ENCODE peak calls at places on chromosome 1, in ten cellular contexts. J is osteocyte, Q is AG10803, L is uterus, R is coronary artery, D is SK-N-SH, B is A549, E is transverse colon, K is psoas muscle, P is B cell. M is an unnamed sample.

GRCh38 chr1:83033682-83034081 is 965.2 kb downstream of the TTLL7 start:
- DNase-seq in J (no peak), Q (peak; percentile 16), L (no peak), R (no peak), D (no peak), B (no peak), E (no peak), K (no peak), P (no peak), M (no peak)

GRCh38 chr1:116987256-116987555 is 14.4 kb upstream of the CD101 start:
- DNase-seq in J (no peak), Q (no peak), L (no peak), R (no peak), D (no peak), B (no peak), E (peak; percentile 66), K (no peak), P (peak; percentile 10), M (no peak)

GRCh38 chr1:111639602-111640198 is 20.1 kb downstream of the RAP1A start:
- DNase-seq in J (no peak), Q (no peak), L (no peak), R (no peak), D (no peak), B (no peak), E (no peak), K (no peak), P (no peak), M (no peak)

GRCh38 chr1:209873067-209873810 is 45.5 kb downstream of the UTP25 start:
- DNase-seq in J (no peak), Q (no peak), L (no peak), R (no peak), D (no peak), B (no peak), E (no peak), K (no peak), P (no peak), M (no peak)

GRCh38 chr1:100387209-100387608 is 34.9 kb downstream of the CDC14A start:
- DNase-seq in J (no peak), Q (peak; percentile 50), L (no peak), R (no peak), D (no peak), B (no peak), E (no peak), K (no peak), P (peak; percentile 9), M (no peak)

GRCh38 chr1:46039571-46040052 is 92.8 kb downstream of the PIK3R3 start:
- DNase-seq in J (no peak), Q (peak; percentile 67), L (peak; percentile 56), R (no peak), D (no peak), B (no peak), E (peak; percentile 39), K (no peak), P (no peak), M (no peak)

GRCh38 chr1:208183977-208184901 is 59.9 kb downstream of the PLXNA2 start:
- DNase-seq in J (no peak), Q (peak; percentile 97), L (peak; percentile 70), R (no peak), D (no peak), B (peak; percentile 95), E (peak; percentile 78), K (peak; percentile 64), P (no peak), M (no peak)

GRCh38 chr1:27773732-27774445 is 870 bp downstream of the STX12 start:
- DNase-seq in J (no peak), Q (peak; percentile 40), L (no peak), R (no peak), D (no peak), B (peak; percentile 4), E (no peak), K (no peak), P (peak; percentile 67), M (no peak)

GRCh38 chr1:229024528-229025119 is 246.3 kb upstream of the RAB4A start:
- DNase-seq in J (no peak), Q (peak; percentile 84), L (peak; percentile 66), R (no peak), D (no peak), B (peak; percentile 81), E (peak; percentile 58), K (peak; percentile 73), P (no peak), M (no peak)

GRCh38 chr1:51058863-51059262 is 43.2 kb upstream of the C1orf185 start:
- DNase-seq in J (no peak), Q (peak; percentile 47), L (no peak), R (no peak), D (no peak), B (peak; percentile 27), E (peak; percentile 13), K (no peak), P (no peak), M (no peak)
- TF ChIP-seq CTCF in J (peak; percentile 30), Q (peak; percentile 61), L (no peak), R (no peak), D (peak; percentile 22), B (no peak), E (peak; percentile 68), K (no peak), P (peak; percentile 26), M (peak; percentile 36)

GRCh38 chr1:184383772-184384323 is 3.0 kb upstream of the C1orf21 start:
- DNase-seq in J (no peak), Q (no peak), L (no peak), R (no peak), D (no peak), B (no peak), E (no peak), K (no peak), P (no peak), M (no peak)

GRCh38 chr1:184376359-184376758 is 10.5 kb upstream of the C1orf21 start:
- DNase-seq in J (no peak), Q (peak; percentile 26), L (no peak), R (no peak), D (no peak), B (no peak), E (no peak), K (no peak), P (no peak), M (no peak)

GRCh38 chr1:184380468-184380867 is 6.4 kb upstream of the C1orf21 start:
- DNase-seq in J (no peak), Q (no peak), L (no peak), R (no peak), D (no peak), B (no peak), E (no peak), K (no peak), P (no peak), M (no peak)

DNA sequence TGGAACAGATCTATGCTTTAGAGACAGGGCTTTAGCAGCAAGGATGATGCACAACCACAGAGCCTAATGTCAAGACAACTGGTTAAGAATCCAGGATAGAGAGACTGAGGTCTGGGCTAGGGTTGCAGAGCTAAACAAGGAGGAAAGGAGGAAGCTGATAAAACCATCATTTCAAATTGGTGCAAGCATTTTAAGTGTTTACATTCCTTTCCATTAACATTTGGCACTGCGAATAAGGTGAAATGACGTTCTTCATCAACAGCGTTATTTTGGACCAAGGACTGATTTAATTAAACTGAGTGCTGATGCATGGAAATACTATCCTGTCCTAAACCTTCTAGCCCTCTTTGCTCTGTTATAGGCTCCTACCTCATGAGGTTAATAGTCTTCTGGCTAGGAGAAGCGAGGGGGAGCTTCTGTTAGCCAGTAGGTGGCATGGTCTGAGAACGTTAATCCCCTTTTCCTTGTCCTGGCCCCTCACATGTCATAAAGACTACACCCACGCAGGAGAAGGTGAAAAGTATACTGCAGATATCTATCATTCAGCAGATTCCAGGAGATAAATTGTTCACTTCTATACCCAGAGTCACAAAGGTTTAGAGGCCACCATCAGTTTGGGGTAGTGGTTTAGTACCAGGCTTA is 7.6 kb upstream of the C1orf21 start:
- DNase-seq in J (no peak), Q (no peak), L (no peak), R (no peak), D (peak; percentile 25), B (peak; percentile 31), E (no peak), K (no peak), P (no peak), M (no peak)
- TF ChIP-seq CTCF in J (no peak), Q (peak; percentile 2), L (peak; percentile 28), R (no peak), D (no peak), B (peak; percentile 21), E (no peak), K (peak; percentile 24), P (no peak), M (no peak)

GRCh38 chr1:196144588-196144987 is 463.7 kb downstream of the KCNT2 start:
- DNase-seq in J (no peak), Q (no peak), L (no peak), R (no peak), D (no peak), B (no peak), E (no peak), K (no peak), P (no peak), M (no peak)
- TF ChIP-seq CTCF in J (no peak), Q (no peak), L (no peak), R (no peak), D (no peak), B (no peak), E (no peak), K (no peak), P (no peak), M (no peak)

GRCh38 chr1:230215049-230215448 is 148.0 kb downstream of the GALNT2 start:
- DNase-seq in J (peak; percentile 71), Q (peak; percentile 43), L (peak; percentile 44), R (no peak), D (no peak), B (peak; percentile 28), E (peak; percentile 69), K (peak; percentile 59), P (peak; percentile 50), M (no peak)
- TF ChIP-seq CTCF in J (peak; percentile 69), Q (peak; percentile 52), L (peak; percentile 55), R (peak; percentile 59), D (peak; percentile 35), B (peak; percentile 20), E (peak; percentile 44), K (peak; percentile 69), P (no peak), M (peak; percentile 36)

GRCh38 chr1:246506785-246507639 is at the start of gene SMYD3:
- DNase-seq in J (peak; percentile 92), Q (peak; percentile 63), L (peak; percentile 50), R (no peak), D (peak; percentile 98), B (peak; percentile 78), E (peak; percentile 78), K (peak; percentile 80), P (peak; percentile 91), M (peak; percentile 85)
- TF ChIP-seq CTCF in J (peak; percentile 27), Q (peak; percentile 15), L (peak; percentile 9), R (no peak), D (peak; percentile 28), B (peak; percentile 11), E (peak; percentile 18), K (peak; percentile 9), P (no peak), M (peak; percentile 37)